ENCODE peak calls at places on chromosomes 12 and 14, in eight cellular contexts. X is neuronal stem cell; N is effector CD4-positive, alpha-beta T cell; S is CD4-positive, CD25-positive, alpha-beta regulatory T cell; C is cardiac fibroblast; L is iPS-NIHi11; T is T follicular helper cell; Q is nephron progenitor cell. Y is an unnamed sample.
A peak's percentile ranks its signal among the peaks of the same experiment; 100 is the strongest.

GRCh38 chr12:19402211-19402610 is 37.1 kb upstream of the AEBP2 start:
- DNase-seq in C (no peak), N (no peak), L (no peak), T (no peak), X (no peak), Q (no peak), S (no peak), Y (no peak)

GRCh38 chr12:130799051-130799450 is 40.0 kb downstream of the STX2 start:
- DNase-seq in C (no peak), X (no peak), T (no peak), Q (no peak), L (no peak), S (no peak), N (no peak), Y (no peak)

GRCh38 chr14:89540830-89541470 is 123.9 kb upstream of the FOXN3 start:
- DNase-seq in L (no peak), S (peak; percentile 5), Q (no peak), N (no peak), C (peak; percentile 50), T (no peak), X (no peak), Y (no peak)

GRCh38 chr12:43069768-43070221 is 480.2 kb upstream of the PRICKLE1 start:
- DNase-seq in T (no peak), X (no peak), C (peak; percentile 47), S (no peak), N (no peak), L (no peak), Q (no peak), Y (no peak)

GRCh38 chr14:106491851-106492250 is 965.5 kb downstream of the TMEM121 start:
- DNase-seq in X (no peak), Q (peak; percentile 2), S (no peak), T (no peak), N (no peak), C (no peak), L (no peak), Y (no peak)

GRCh38 chr12:48750215-48750614 is 33.7 kb upstream of the CCNT1 start:
- DNase-seq in S (no peak), C (no peak), T (no peak), N (no peak), Q (no peak), L (no peak), X (no peak), Y (no peak)

GRCh38 chr12:117472983-117473382 is 111.6 kb upstream of the NOS1 start:
- DNase-seq in Q (peak; percentile 63), N (no peak), X (peak; percentile 23), L (peak; percentile 81), C (no peak), S (no peak), T (no peak), Y (no peak)

GRCh38 chr12:91986084-91986483 is 159.6 kb downstream of the BTG1 start:
- DNase-seq in Q (no peak), N (no peak), T (no peak), L (no peak), X (peak; percentile 15), C (no peak), S (no peak), Y (no peak)

GRCh38 chr14:54555651-54556050 is 11.3 kb upstream of the SAMD4A start:
- DNase-seq in C (no peak), L (no peak), Q (no peak), S (peak; percentile 7), T (no peak), N (no peak), X (no peak), Y (no peak)

GRCh38 chr14:24122971-24123370 is 7.5 kb upstream of the FITM1 start:
- DNase-seq in Q (no peak), L (no peak), T (no peak), C (no peak), S (no peak), X (no peak), N (no peak), Y (no peak)

GRCh38 chr12:29649722-29650121 is 134.0 kb downstream of the TMTC1 start:
- DNase-seq in S (no peak), L (no peak), N (no peak), X (no peak), T (no peak), C (no peak), Q (no peak), Y (no peak)

GRCh38 chr12:1584326-1584725 is 10.1 kb downstream of the FBXL14 start:
- DNase-seq in Q (no peak), T (no peak), S (no peak), X (no peak), L (no peak), C (no peak), N (no peak), Y (no peak)

GRCh38 chr14:57122129-57122528 is 146.6 kb downstream of the EXOC5 start:
- DNase-seq in N (no peak), X (no peak), T (no peak), S (no peak), Q (no peak), C (no peak), L (no peak), Y (no peak)

GRCh38 chr14:101354726-101355125 is 206.6 kb upstream of the DIO3 start:
- DNase-seq in L (no peak), N (no peak), S (no peak), Q (no peak), T (no peak), X (no peak), C (no peak), Y (no peak)

GRCh38 chr14:89432226-89432625 is 15.2 kb upstream of the FOXN3 start:
- DNase-seq in T (no peak), X (no peak), S (no peak), N (no peak), Q (no peak), L (no peak), C (no peak), Y (no peak)

GRCh38 chr12:5503774-5504173 is 71.9 kb downstream of the NTF3 start:
- DNase-seq in X (no peak), N (no peak), T (no peak), S (no peak), Q (no peak), C (no peak), L (no peak), Y (no peak)

GRCh38 chr12:100427078-100427477 is 46.6 kb upstream of the NR1H4 start:
- DNase-seq in T (no peak), S (no peak), L (no peak), N (no peak), Q (no peak), X (no peak), C (peak; percentile 10), Y (no peak)

GRCh38 chr14:36405589-36406274 is 85.3 kb upstream of the MBIP start:
- DNase-seq in X (no peak), T (no peak), N (no peak), L (no peak), Q (no peak), C (no peak), S (no peak), Y (no peak)

GRCh38 chr14:101628471-101628966 is 67.2 kb downstream of the DIO3 start:
- DNase-seq in L (peak; percentile 93), X (peak; percentile 69), C (peak; percentile 76), T (peak; percentile 54), N (peak; percentile 63), S (peak; percentile 73), Q (peak; percentile 86), Y (peak; percentile 39)

GRCh38 chr12:56103823-56104108 is 593 bp upstream of the PA2G4 start:
- DNase-seq in L (no peak), C (no peak), T (no peak), Q (no peak), S (no peak), X (no peak), N (no peak), Y (no peak)

GRCh38 chr14:80491131-80491530 is 279.8 kb upstream of the DIO2 start:
- DNase-seq in T (no peak), Q (no peak), S (peak; percentile 51), N (no peak), C (peak; percentile 55), L (peak; percentile 18), X (no peak), Y (no peak)

GRCh38 chr14:74933925-74934435 is 10.9 kb upstream of the RPS6KL1 start:
- DNase-seq in Q (no peak), T (no peak), X (no peak), C (no peak), N (no peak), S (no peak), L (no peak), Y (no peak)

GRCh38 chr12:80869264-80869663 is 68.5 kb downstream of the LIN7A start:
- DNase-seq in T (no peak), X (no peak), N (no peak), L (no peak), Q (no peak), C (no peak), S (no peak), Y (no peak)